ENCODE peak calls at places on chromosomes 11 and 22, in five cellular contexts. U, B, H, X and A are unnamed samples.

GRCh38 chr11:102831128-102831708 is 12.2 kb downstream of the MMP3 start:
- DNase-seq in H (peak), X (peak), B (no peak), U (peak), A (peak)

GRCh38 chr11:35485656-35486318 is 39.6 kb downstream of the PAMR1 start:
- DNase-seq in B (peak), U (peak), H (peak), X (peak), A (peak)

GRCh38 chr22:35467788-35468187 is 67.8 kb downstream of the MCM5 start:
- DNase-seq in U (no peak), B (no peak), X (peak), H (peak), A (no peak)

GRCh38 chr11:107598225-107599139 is 7.5 kb downstream of the ELMOD1 start:
- DNase-seq in B (peak), H (peak), X (peak), U (peak), A (no peak)

GRCh38 chr11:67056640-67057409 is at the start of gene RHOD:
- DNase-seq in U (peak), H (no peak), B (no peak), X (peak), A (peak)

GRCh38 chr22:20084547-20085413 is 4.7 kb downstream of the DGCR8 start:
- DNase-seq in H (no peak), X (no peak), B (no peak), U (peak), A (no peak)

GRCh38 chr22:50035131-50035881 is 22.7 kb upstream of the IL17REL start:
- DNase-seq in X (no peak), H (no peak), B (no peak), U (no peak), A (no peak)

GRCh38 chr11:17544181-17544622 is at the start of gene USH1C:
- DNase-seq in B (peak), U (peak), H (peak), X (no peak), A (peak)

GRCh38 chr11:2466869-2467694 is 22.3 kb downstream of the KCNQ1 start:
- DNase-seq in U (no peak), X (no peak), B (no peak), H (no peak), A (no peak)

GRCh38 chr11:92769125-92769524 is 200.3 kb upstream of the MTNR1B start:
- DNase-seq in H (no peak), U (no peak), X (no peak), B (no peak), A (no peak)

GRCh38 chr11:27485930-27486773 is 13.6 kb upstream of the LGR4 start:
- DNase-seq in X (peak), B (peak), H (peak), U (no peak), A (no peak)

GRCh38 chr22:28346308-28346707 is 333.3 kb downstream of the TTC28 start:
- DNase-seq in X (no peak), U (no peak), H (no peak), B (no peak), A (no peak)

GRCh38 chr22:35480627-35481565 is 59.7 kb upstream of the RASD2 start:
- DNase-seq in U (no peak), H (peak), X (no peak), B (no peak), A (no peak)

GRCh38 chr11:114340311-114341131 is 44.3 kb downstream of the NNMT start:
- DNase-seq in U (peak), X (peak), B (peak), H (peak), A (no peak)

GRCh38 chr11:20421902-20422301 is 34.4 kb downstream of the PRMT3 start:
- DNase-seq in U (no peak), H (no peak), B (no peak), X (no peak), A (no peak)

GRCh38 chr11:114448749-114449484 is 9.7 kb downstream of the REXO2 start:
- DNase-seq in X (no peak), U (no peak), B (no peak), H (no peak), A (no peak)

GRCh38 chr11:120832609-120833221 is 191.2 kb upstream of the TBCEL start:
- DNase-seq in H (no peak), X (no peak), U (no peak), B (no peak), A (no peak)

GRCh38 chr11:8767466-8768142 is 85.0 kb downstream of the RPL27A start:
- DNase-seq in B (no peak), U (no peak), H (no peak), X (no peak), A (no peak)

GRCh38 chr11:30342736-30343166 is 19.8 kb downstream of the ARL14EP start:
- DNase-seq in B (no peak), U (no peak), X (no peak), H (no peak), A (no peak)

GRCh38 chr22:17257091-17257490 is 37.9 kb upstream of the ADA2 start:
- DNase-seq in U (peak), X (no peak), H (no peak), B (no peak), A (no peak)

GRCh38 chr22:46561435-46561905 is 24.1 kb upstream of the CELSR1 start:
- DNase-seq in X (no peak), H (peak), B (peak), U (peak), A (no peak)

GRCh38 chr11:109853156-109853776 is 239.9 kb upstream of the ZC3H12C start:
- DNase-seq in X (peak), B (peak), U (no peak), H (peak), A (no peak)

GRCh38 chr11:5937868-5938602 is 4.0 kb upstream of the OR56A3 start:
- DNase-seq in H (no peak), U (no peak), X (no peak), B (no peak), A (no peak)

GRCh38 chr11:91871791-91872190 is 352.8 kb upstream of the FAT3 start:
- DNase-seq in B (no peak), H (no peak), U (no peak), X (peak), A (no peak)

GRCh38 chr22:44192098-44192810 is 11.5 kb downstream of the PARVG start:
- DNase-seq in B (peak), H (peak), U (peak), X (peak), A (peak)
- TF ChIP-seq MAX in B (no peak), H (no peak), U (no peak), X (no peak), A (no peak)

DNA sequence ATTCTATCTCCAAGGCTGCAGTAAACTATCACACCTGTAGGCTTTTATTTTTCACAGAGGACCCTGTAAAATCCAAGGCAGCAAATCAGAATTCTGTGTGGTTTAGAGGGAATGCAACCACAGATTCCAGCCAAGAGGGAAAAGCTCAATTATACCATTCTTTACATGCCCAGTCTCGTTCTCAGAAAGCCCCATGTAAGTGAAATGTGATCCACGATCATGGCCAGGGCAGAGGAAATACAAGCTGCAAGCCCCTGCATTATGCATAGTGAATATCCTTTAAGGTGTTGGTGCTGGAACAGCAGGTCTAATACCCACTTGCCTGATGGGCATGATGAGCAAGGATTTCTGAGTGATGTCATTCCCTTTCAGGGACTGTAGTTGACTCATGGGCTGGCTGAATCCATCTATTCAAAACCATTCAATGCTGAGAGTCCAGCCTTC is 198.7 kb upstream of the MTMR2 start:
- DNase-seq in B (no peak), X (no peak), H (no peak), U (no peak), A (no peak)
- TF ChIP-seq MAX in B (no peak), X (no peak), H (no peak), U (no peak), A (no peak)

GRCh38 chr11:81036168-81036870 is 1595.5 kb upstream of the TENM4 start:
- DNase-seq in B (no peak), X (no peak), U (no peak), H (no peak), A (no peak)
- TF ChIP-seq MAX in B (no peak), X (no peak), U (no peak), H (no peak), A (no peak)

GRCh38 chr11:77141034-77141433 is 13.0 kb downstream of the MYO7A start:
- DNase-seq in U (no peak), X (peak), B (no peak), H (peak), A (no peak)

GRCh38 chr11:77139201-77139600 is 11.2 kb downstream of the MYO7A start:
- DNase-seq in U (no peak), B (no peak), H (no peak), X (no peak), A (no peak)

GRCh38 chr11:77142091-77142975 is 14.3 kb downstream of the MYO7A start:
- DNase-seq in H (no peak), X (no peak), B (no peak), U (no peak), A (no peak)

GRCh38 chr11:77141475-77141874 is 13.4 kb downstream of the MYO7A start:
- DNase-seq in B (no peak), X (no peak), H (no peak), U (no peak), A (no peak)

DNA sequence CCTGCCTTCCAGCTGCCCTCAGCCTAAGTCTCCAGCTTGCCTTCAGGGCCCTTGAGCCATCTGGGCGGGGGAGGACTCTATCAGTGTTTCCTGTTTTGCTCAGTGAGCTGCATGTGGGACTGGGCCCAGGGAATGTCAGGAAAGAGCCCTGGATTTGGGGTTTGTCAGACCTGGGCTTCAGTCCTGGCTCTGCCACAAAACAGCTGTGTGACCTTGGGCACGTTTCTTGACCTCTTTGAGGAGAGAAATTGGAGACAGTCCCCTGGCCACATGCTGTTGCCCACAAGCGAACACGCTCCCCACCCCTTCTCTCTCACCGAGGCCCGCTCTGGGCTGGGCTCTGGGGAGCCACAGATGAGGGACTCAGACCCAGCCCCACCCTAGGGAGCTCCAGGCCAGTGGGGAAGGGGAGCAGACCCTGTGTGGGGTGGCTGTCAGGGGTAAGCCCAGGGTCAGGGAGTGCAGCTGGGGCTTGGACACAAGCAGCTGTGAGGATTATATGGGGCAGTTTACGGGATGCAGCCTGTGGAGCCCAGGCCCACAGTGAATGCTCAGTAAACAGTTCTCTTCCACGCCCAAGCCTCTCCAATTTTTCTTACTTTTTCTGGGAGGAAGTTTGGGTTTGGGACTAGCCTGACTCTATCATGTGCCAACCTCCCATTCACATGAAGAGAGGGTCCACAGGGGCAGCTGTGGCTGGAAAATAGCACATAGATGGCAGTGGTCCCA is 12.3 kb downstream of the MYO7A start:
- DNase-seq in B (no peak), H (no peak), U (peak), X (peak), A (peak)
- TF ChIP-seq MAX in B (no peak), H (no peak), U (peak), X (no peak), A (no peak)

DNA sequence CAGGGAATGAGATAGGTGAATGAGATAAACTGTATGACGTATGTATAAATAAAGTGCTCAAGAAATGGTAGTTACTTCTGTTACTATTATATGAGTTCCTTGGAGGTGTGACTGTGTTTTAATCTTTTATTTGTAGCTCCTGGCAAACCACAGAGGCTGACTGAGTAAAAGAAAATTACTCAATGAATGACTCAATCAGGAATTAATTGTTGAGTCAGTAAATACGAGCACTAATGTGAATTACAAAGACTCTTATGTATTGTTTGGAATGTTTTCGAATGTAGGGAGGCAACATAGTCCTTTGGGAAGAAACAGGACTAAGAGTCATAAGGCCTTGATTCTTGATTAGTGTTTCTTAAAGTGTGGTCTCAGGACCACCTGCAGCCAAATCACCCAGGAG is 51.1 kb upstream of the BLID start:
- DNase-seq in X (peak), H (no peak), B (peak), U (no peak), A (no peak)
- TF ChIP-seq MAX in X (no peak), H (no peak), B (peak), U (no peak), A (no peak)

GRCh38 chr11:133860151-133860550 is 14.8 kb upstream of the SPATA19 start:
- DNase-seq in B (no peak), U (no peak), H (no peak), X (no peak), A (no peak)

GRCh38 chr11:133864756-133865155 is 19.4 kb upstream of the SPATA19 start:
- DNase-seq in B (no peak), H (no peak), U (no peak), X (no peak), A (no peak)

GRCh38 chr11:133865466-133865865 is 20.2 kb upstream of the SPATA19 start:
- DNase-seq in B (no peak), X (no peak), U (no peak), H (no peak), A (no peak)
- TF ChIP-seq MAX in B (no peak), X (no peak), U (no peak), H (no peak), A (no peak)

DNA sequence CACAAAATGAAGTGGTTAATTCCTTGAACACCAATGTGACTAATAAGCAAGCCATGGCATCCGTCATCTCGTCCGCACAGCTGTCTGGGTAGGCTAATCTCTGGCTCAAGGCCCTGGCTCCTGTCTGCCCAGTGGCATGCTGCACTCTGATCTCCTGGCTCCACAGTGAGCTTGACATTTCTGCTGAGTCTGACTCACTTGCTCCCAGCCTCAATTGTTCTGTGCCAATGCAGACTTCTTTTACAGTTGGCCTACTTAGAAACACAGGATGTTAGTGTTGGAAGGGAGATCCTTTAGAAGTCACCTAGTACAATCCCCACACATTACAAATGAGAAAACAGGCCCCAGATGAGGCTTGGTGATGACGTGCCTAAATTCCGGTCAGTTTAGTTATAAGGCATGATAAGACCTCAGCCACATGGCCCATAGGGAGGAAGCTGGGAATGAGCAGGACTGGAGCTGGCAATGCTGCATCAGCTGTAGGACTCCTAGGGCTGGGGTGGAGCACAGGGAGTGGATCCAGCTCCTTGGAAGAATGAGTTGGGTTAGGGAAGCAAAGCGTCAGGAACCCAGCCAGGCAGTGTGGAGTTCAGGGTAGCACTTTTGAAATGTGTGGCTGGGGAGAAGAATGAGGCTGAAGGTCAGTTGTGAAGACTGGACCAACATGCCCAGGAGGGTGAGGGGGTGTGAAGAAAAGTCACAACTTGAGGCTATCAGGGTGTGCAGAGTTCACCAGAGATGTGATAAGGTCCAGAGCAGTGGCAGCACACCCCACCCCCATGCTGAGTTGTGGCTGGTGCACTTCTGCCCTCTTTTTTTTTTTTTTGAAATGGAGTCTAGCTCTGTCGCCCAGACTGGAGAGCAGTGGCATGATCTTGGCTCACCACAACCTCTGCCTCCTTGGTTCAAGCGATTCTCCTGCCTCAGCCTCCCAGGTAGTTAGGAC is 70.2 kb upstream of the EED start:
- DNase-seq in U (no peak), X (peak), B (no peak), H (peak), A (no peak)
- TF ChIP-seq MAX in U (no peak), X (peak), B (no peak), H (no peak), A (no peak)

GRCh38 chr11:125170406-125171031 is 6.0 kb downstream of the PKNOX2 start:
- DNase-seq in U (no peak), B (no peak), H (no peak), X (peak), A (no peak)
- TF ChIP-seq MAX in U (no peak), B (no peak), H (no peak), X (no peak), A (no peak)

GRCh38 chr11:43418197-43418596 is 59.5 kb downstream of the TTC17 start:
- DNase-seq in H (no peak), X (no peak), U (no peak), B (no peak), A (no peak)

GRCh38 chr11:43419460-43419859 is 60.7 kb downstream of the TTC17 start:
- DNase-seq in U (no peak), X (peak), H (peak), B (peak), A (no peak)
- TF ChIP-seq MAX in U (no peak), X (no peak), H (no peak), B (no peak), A (no peak)